ENCODE peak calls at places on chromosomes 6 and 20, in ten cellular contexts. R is activated CD8-positive, alpha-beta memory T cell treated with anti-CD3 and anti-CD28 coated beads, Interleukin-2, amount 50 U/mL, for 48 hours; A is AG08396; V is stimulated activated CD4-positive, alpha-beta T cell treated with anti-CD3 and anti-CD28 coated beads, TNF-alpha, amount 100 ng/mL, for 4 hours; B is effector CD8-positive, alpha-beta T cell; I is activated CD4-positive, alpha-beta T cell treated with anti-CD3 and anti-CD28 coated beads, Interleukin-2, amount 50 U/mL, for 24 hours; T is HEK293T; D is GM12865; J is NCI-H748 treated with DMSO at 0.1 percent for 48 hours; N is astrocyte. Y is an unnamed sample.

GRCh38 chr6:77021778-77022177 is 441.5 kb downstream of the HTR1B start:
- DNase-seq in D (no peak), V (no peak), N (no peak), B (no peak), R (no peak), A (no peak), T (no peak), I (no peak), J (no peak), Y (no peak)

GRCh38 chr20:22459754-22460153 is 124.6 kb downstream of the FOXA2 start:
- DNase-seq in A (no peak), N (no peak), T (no peak), J (no peak), B (no peak), D (no peak), I (no peak), V (no peak), R (no peak), Y (no peak)

GRCh38 chr6:46273911-46274310 is 103.1 kb upstream of the ENPP5 start:
- DNase-seq in D (no peak), B (no peak), A (no peak), V (no peak), J (no peak), N (no peak), T (no peak), R (no peak), I (no peak), Y (no peak)

GRCh38 chr6:123769431-123769830 is 34.2 kb upstream of the NKAIN2 start:
- DNase-seq in A (no peak), B (no peak), D (no peak), N (no peak), I (no peak), R (no peak), J (no peak), V (no peak), T (no peak), Y (no peak)

GRCh38 chr6:7703148-7703680 is 22.7 kb upstream of the BMP6 start:
- DNase-seq in D (no peak), J (no peak), N (no peak), B (no peak), T (no peak), A (no peak), R (no peak), I (no peak), V (no peak), Y (no peak)

GRCh38 chr20:24470782-24471582 is 1.6 kb downstream of the SYNDIG1 start:
- DNase-seq in I (no peak), A (no peak), J (no peak), R (no peak), D (no peak), N (no peak), B (no peak), V (no peak), T (no peak), Y (no peak)

GRCh38 chr6:163667372-163668060 is 253.0 kb downstream of the QKI start:
- DNase-seq in R (no peak), I (no peak), V (no peak), N (peak), D (peak), B (no peak), T (no peak), A (no peak), J (no peak), Y (peak)

GRCh38 chr6:50143011-50143719 is 93.4 kb upstream of the DEFB112 start:
- DNase-seq in T (no peak), D (no peak), A (no peak), J (no peak), I (no peak), V (no peak), B (no peak), R (no peak), N (no peak), Y (no peak)

GRCh38 chr20:50229156-50229605 is 38.6 kb downstream of the CEBPB start:
- DNase-seq in I (no peak), B (no peak), R (no peak), D (no peak), A (no peak), V (no peak), N (no peak), J (no peak), T (no peak), Y (peak)

GRCh38 chr6:4348462-4349112 is 213.2 kb upstream of the ECI2 start:
- DNase-seq in N (no peak), I (no peak), J (no peak), B (no peak), V (no peak), T (no peak), A (no peak), R (no peak), D (peak), Y (peak)

GRCh38 chr6:127459231-127459641 is at the start of gene KIAA0408:
- DNase-seq in D (peak), A (peak), T (peak), J (no peak), R (no peak), V (no peak), I (no peak), B (no peak), N (peak), Y (peak)

GRCh38 chr6:134035823-134036296 is 16.6 kb downstream of the SLC2A12 start:
- DNase-seq in D (peak), I (no peak), A (no peak), N (peak), J (peak), T (no peak), V (no peak), B (no peak), R (no peak), Y (peak)

GRCh38 chr20:2178328-2179232 is 77.0 kb downstream of the STK35 start:
- DNase-seq in T (no peak), R (no peak), V (no peak), A (no peak), J (no peak), I (no peak), B (no peak), N (peak), D (no peak), Y (peak)

GRCh38 chr20:18057106-18057993 is at the start of gene OVOL2:
- DNase-seq in T (no peak), D (no peak), A (peak), B (no peak), J (peak), N (no peak), I (no peak), R (no peak), V (no peak), Y (no peak)

GRCh38 chr6:4265740-4266139 is 130.4 kb upstream of the ECI2 start:
- DNase-seq in D (no peak), I (no peak), R (no peak), J (no peak), T (no peak), B (no peak), V (no peak), A (no peak), N (no peak), Y (no peak)

GRCh38 chr6:8513174-8513573 is 77.8 kb upstream of the SLC35B3 start:
- DNase-seq in D (no peak), A (no peak), N (no peak), R (no peak), T (no peak), I (no peak), J (no peak), B (no peak), V (no peak), Y (no peak)

GRCh38 chr20:37943033-37943432 is 40.1 kb downstream of the VSTM2L start:
- DNase-seq in R (peak), I (no peak), D (no peak), N (no peak), V (no peak), B (no peak), J (no peak), A (no peak), T (no peak), Y (no peak)

GRCh38 chr20:23336476-23336875 is 14.1 kb upstream of the NXT1 start:
- DNase-seq in D (no peak), T (no peak), V (no peak), J (no peak), I (no peak), R (no peak), N (no peak), B (no peak), A (no peak), Y (no peak)

GRCh38 chr20:17808357-17808756 is 108.6 kb downstream of the BANF2 start:
- DNase-seq in I (no peak), D (no peak), R (no peak), A (peak), T (no peak), J (no peak), B (no peak), V (no peak), N (no peak), Y (no peak)

GRCh38 chr6:2471474-2471873 is 226.1 kb upstream of the GMDS start:
- DNase-seq in R (no peak), J (peak), V (no peak), B (no peak), I (no peak), D (no peak), A (no peak), T (no peak), N (no peak), Y (no peak)

GRCh38 chr6:16519265-16520242 is 241.7 kb downstream of the ATXN1 start:
- DNase-seq in V (no peak), B (no peak), D (peak), R (no peak), T (no peak), N (peak), I (no peak), A (no peak), J (peak), Y (no peak)

GRCh38 chr6:11333292-11333849 is 100.9 kb upstream of the NEDD9 start:
- DNase-seq in D (no peak), T (no peak), V (no peak), B (no peak), N (no peak), I (no peak), A (no peak), R (no peak), J (no peak), Y (no peak)

GRCh38 chr20:52193133-52193532 is 1.6 kb upstream of the ZFP64 start:
- DNase-seq in J (no peak), D (peak), I (no peak), R (no peak), A (no peak), B (no peak), V (no peak), T (no peak), N (no peak), Y (no peak)

GRCh38 chr20:63590218-63591146 is 16.4 kb upstream of the HELZ2 start:
- DNase-seq in V (no peak), B (no peak), A (no peak), D (no peak), T (no peak), R (no peak), J (no peak), I (no peak), N (no peak), Y (no peak)

GRCh38 chr20:884983-885952 is 30.9 kb downstream of the ANGPT4 start:
- DNase-seq in R (no peak), N (peak), D (peak), T (no peak), A (peak), B (no peak), I (no peak), V (no peak), J (no peak), Y (peak)

GRCh38 chr6:34745277-34746103 is 11.8 kb upstream of the SNRPC start:
- DNase-seq in V (no peak), B (no peak), T (no peak), J (peak), A (no peak), R (no peak), I (no peak), N (peak), D (no peak), Y (no peak)

GRCh38 chr6:111591901-111592461 is 13.7 kb downstream of the TRAF3IP2 start:
- DNase-seq in N (peak), V (no peak), J (no peak), I (no peak), B (no peak), R (no peak), A (no peak), D (no peak), T (no peak), Y (no peak)

GRCh38 chr20:17654649-17655285 is 27.3 kb downstream of the RRBP1 start:
- DNase-seq in T (peak), V (no peak), N (no peak), B (no peak), R (no peak), D (no peak), A (no peak), J (no peak), I (no peak), Y (no peak)

GRCh38 chr6:16228709-16229665 is 9.4 kb upstream of the GMPR start:
- DNase-seq in J (no peak), T (no peak), I (no peak), B (no peak), N (no peak), R (no peak), D (no peak), A (no peak), V (no peak), Y (no peak)

GRCh38 chr6:16764188-16764950 is 3.1 kb upstream of the ATXN1 start:
- DNase-seq in A (peak), J (peak), R (no peak), V (no peak), N (peak), T (no peak), D (peak), I (no peak), B (no peak), Y (peak)

GRCh38 chr20:24691901-24692351 is 222.5 kb downstream of the SYNDIG1 start:
- DNase-seq in N (no peak), B (no peak), I (no peak), J (no peak), A (no peak), V (no peak), D (no peak), R (peak), T (no peak), Y (no peak)

GRCh38 chr20:57710841-57711240 is 1.0 kb upstream of the PMEPA1 start:
- DNase-seq in D (no peak), V (no peak), I (no peak), R (no peak), N (no peak), J (no peak), A (no peak), T (no peak), B (no peak), Y (no peak)

GRCh38 chr6:3882865-3883264 is 33.7 kb downstream of the FAM50B start:
- DNase-seq in R (no peak), N (no peak), B (no peak), I (no peak), T (no peak), A (peak), V (no peak), D (no peak), J (no peak), Y (no peak)